ENCODE peak calls at places on chromosome 1, in eight cellular contexts. E, I, C, Q, O, S, R and G are unnamed samples.

GRCh38 chr1:183416850-183417690 is 1.1 kb downstream of the NMNAT2 start:
- DNase-seq in R (peak; percentile 71), S (peak; percentile 54), Q (peak; percentile 81), E (peak; percentile 74), I (peak; percentile 69), O (peak; percentile 60), C (peak; percentile 55), G (peak; percentile 71)

GRCh38 chr1:226634611-226635246 is 86.2 kb downstream of the STUM start:
- DNase-seq in C (no peak), I (peak; percentile 21), E (peak; percentile 60), R (no peak), Q (peak; percentile 60), S (peak; percentile 31), O (peak; percentile 19), G (no peak)

GRCh38 chr1:145949219-145949618 is 8.6 kb downstream of the LIX1L start:
- DNase-seq in O (no peak), C (no peak), S (no peak), I (no peak), Q (no peak), E (no peak), R (no peak), G (no peak)

GRCh38 chr1:192190066-192190465 is 31.8 kb downstream of the RGS18 start:
- DNase-seq in C (no peak), S (no peak), R (no peak), E (no peak), Q (no peak), O (no peak), I (no peak), G (no peak)

GRCh38 chr1:29122987-29123870 is 474 bp downstream of the TMEM200B start:
- DNase-seq in I (peak; percentile 38), S (peak; percentile 40), Q (no peak), C (no peak), E (peak; percentile 67), O (peak; percentile 49), R (peak; percentile 40), G (peak; percentile 19)

GRCh38 chr1:56580771-56581170 is 1.4 kb upstream of the PLPP3 start:
- DNase-seq in E (no peak), I (no peak), Q (no peak), S (no peak), C (no peak), R (no peak), O (no peak), G (no peak)

GRCh38 chr1:40977721-40978120 is 1.8 kb upstream of the CTPS1 start:
- DNase-seq in S (no peak), R (no peak), C (no peak), Q (no peak), O (no peak), E (no peak), I (no peak), G (no peak)

GRCh38 chr1:57424231-57425027 is 569 bp upstream of the DAB1 start:
- DNase-seq in Q (peak; percentile 65), C (no peak), I (peak; percentile 30), S (no peak), O (no peak), E (no peak), R (no peak), G (peak; percentile 29)

GRCh38 chr1:34863501-34863900 is 4.0 kb upstream of the SMIM12 start:
- DNase-seq in C (no peak), O (no peak), Q (no peak), E (no peak), S (no peak), R (no peak), I (no peak), G (no peak)

GRCh38 chr1:76254165-76255043 is 179.9 kb downstream of the ST6GALNAC3 start:
- DNase-seq in Q (no peak), I (no peak), S (no peak), O (no peak), R (no peak), E (no peak), C (no peak), G (no peak)

GRCh38 chr1:36843906-36844610 is 190.3 kb downstream of the GRIK3 start:
- DNase-seq in E (no peak), I (no peak), C (no peak), S (no peak), R (no peak), Q (peak; percentile 28), O (no peak), G (no peak)

GRCh38 chr1:233520510-233521191 is 93.3 kb upstream of the KCNK1 start:
- DNase-seq in Q (no peak), I (no peak), E (no peak), R (no peak), O (no peak), C (no peak), S (no peak), G (no peak)

GRCh38 chr1:98053471-98054366 is 132.9 kb upstream of the DPYD start:
- DNase-seq in R (peak; percentile 59), Q (peak; percentile 85), C (peak; percentile 67), O (peak; percentile 44), I (peak; percentile 70), E (peak; percentile 73), S (peak; percentile 59), G (peak; percentile 55)

GRCh38 chr1:156900019-156900718 is 6.7 kb downstream of the PEAR1 start:
- DNase-seq in O (no peak), R (no peak), I (no peak), Q (peak; percentile 63), S (no peak), E (no peak), C (no peak), G (no peak)

GRCh38 chr1:235748747-235749146 is 99.2 kb upstream of the GNG4 start:
- DNase-seq in S (no peak), C (no peak), I (no peak), R (no peak), O (no peak), E (no peak), Q (no peak), G (no peak)

GRCh38 chr1:15610167-15610566 is 7.1 kb upstream of the DDI2 start:
- DNase-seq in Q (no peak), O (no peak), C (no peak), R (no peak), E (no peak), S (no peak), I (no peak), G (no peak)
- TF ChIP-seq CTCF in Q (no peak), O (no peak), C (no peak), R (no peak), E (no peak), S (no peak), I (no peak), G (no peak)

GRCh38 chr1:205626216-205626615 is 5.6 kb downstream of the ELK4 start:
- DNase-seq in I (no peak), O (no peak), E (no peak), R (no peak), Q (no peak), S (no peak), C (no peak), G (no peak)
- H3K4me1 ChIP-seq in I (peaks cover 17% of the 10 kb centered on the region), O (peaks cover 9% of the 10 kb centered on the region), E (no peaks in the 10 kb centered on the region), R (peaks cover 6% of the 10 kb centered on the region), Q (peaks cover 4% of the 10 kb centered on the region), S (peaks cover 10% of the 10 kb centered on the region), C (no peaks in the 10 kb centered on the region), G (peaks cover 48% of the 10 kb centered on the region)

GRCh38 chr1:90504509-90504908 is 212.6 kb downstream of the BARHL2 start:
- DNase-seq in O (no peak), C (no peak), Q (no peak), I (no peak), E (no peak), R (no peak), S (no peak), G (no peak)

GRCh38 chr1:90505806-90506205 is 211.3 kb downstream of the BARHL2 start:
- DNase-seq in R (no peak), C (no peak), Q (no peak), O (no peak), I (no peak), S (no peak), E (no peak), G (no peak)

GRCh38 chr1:90502696-90503095 is 214.4 kb downstream of the BARHL2 start:
- DNase-seq in Q (no peak), S (no peak), R (no peak), E (no peak), C (no peak), O (no peak), I (no peak), G (no peak)

GRCh38 chr1:90502194-90502593 is 214.9 kb downstream of the BARHL2 start:
- DNase-seq in E (no peak), O (no peak), I (no peak), C (no peak), S (no peak), R (no peak), Q (no peak), G (no peak)

GRCh38 chr1:90501281-90501680 is 215.8 kb downstream of the BARHL2 start:
- DNase-seq in S (no peak), E (no peak), Q (no peak), R (no peak), C (no peak), O (no peak), I (no peak), G (no peak)
- TF ChIP-seq CTCF in S (no peak), E (no peak), Q (no peak), R (no peak), C (no peak), O (no peak), I (no peak), G (no peak)

GRCh38 chr1:9689971-9690381 is 38.4 kb downstream of the PIK3CD start:
- DNase-seq in S (peak; percentile 37), R (peak; percentile 47), Q (peak; percentile 69), E (no peak), I (peak; percentile 53), C (peak; percentile 47), O (peak; percentile 29), G (peak; percentile 38)

GRCh38 chr1:9689011-9689706 is 37.6 kb downstream of the PIK3CD start:
- DNase-seq in Q (peak; percentile 92), S (peak; percentile 88), C (peak; percentile 87), O (peak; percentile 80), E (peak; percentile 89), R (peak; percentile 83), I (peak; percentile 91), G (peak; percentile 81)

GRCh38 chr1:9688599-9688998 is 37.1 kb downstream of the PIK3CD start:
- DNase-seq in Q (no peak), I (no peak), R (no peak), E (no peak), O (no peak), S (no peak), C (no peak), G (no peak)

GRCh38 chr1:9687120-9687875 is 35.8 kb downstream of the PIK3CD start:
- DNase-seq in S (peak; percentile 62), I (peak; percentile 62), Q (peak; percentile 74), R (peak; percentile 59), O (peak; percentile 62), E (peak; percentile 80), C (no peak), G (peak; percentile 26)

DNA sequence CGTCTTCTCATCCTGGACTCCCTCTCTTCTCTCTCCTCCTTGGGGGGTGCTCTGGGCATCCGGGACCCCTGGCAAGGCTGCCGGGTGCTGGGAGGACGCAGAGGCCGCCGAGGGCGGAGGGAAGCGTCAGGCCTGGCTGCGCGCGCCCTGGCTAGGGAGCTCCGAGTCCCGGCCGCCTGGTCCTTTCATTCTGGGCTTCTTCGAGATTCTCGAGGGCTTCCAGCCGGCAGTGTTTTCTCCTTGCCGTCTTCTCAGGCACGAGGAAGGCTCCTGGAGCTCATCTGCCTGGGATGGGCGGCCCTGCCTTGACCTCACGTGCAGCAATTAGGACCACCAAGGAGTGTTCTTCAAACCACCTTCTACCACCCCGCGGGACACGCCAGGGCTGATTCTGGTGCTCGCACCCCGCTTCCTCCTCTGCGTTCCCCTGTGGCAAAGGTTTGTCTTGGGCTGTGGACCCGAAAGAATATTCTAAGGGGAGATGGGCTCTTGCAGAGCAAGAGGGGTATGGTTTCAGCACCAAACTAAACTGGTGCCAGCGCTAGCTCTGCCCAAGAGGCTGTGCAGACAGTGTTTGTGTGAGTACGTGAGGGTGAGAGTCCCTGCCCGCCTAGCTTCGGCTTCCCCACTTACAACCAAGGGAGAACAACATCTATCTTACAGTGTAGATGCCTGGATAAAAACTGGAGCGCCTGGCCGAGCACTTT is 36.5 kb downstream of the PIK3CD start:
- DNase-seq in Q (no peak), E (no peak), I (peak; percentile 41), S (no peak), O (peak; percentile 35), R (peak; percentile 38), C (no peak), G (no peak)
- H3K4me1 ChIP-seq in Q (peaks cover 3% of the 10 kb centered on the region), E (peaks cover 7% of the 10 kb centered on the region), I (peaks cover 31% of the 10 kb centered on the region), S (peaks cover 20% of the 10 kb centered on the region), O (no peaks in the 10 kb centered on the region), R (peaks cover 29% of the 10 kb centered on the region), C (no peaks in the 10 kb centered on the region), G (peaks cover 35% of the 10 kb centered on the region)